ENCODE peak calls at places on chromosomes 1 and 21, in five cellular contexts. N is IMR-90, D is mesendoderm, Z is H9, R is neuronal stem cell. P is an unnamed sample. For H3K4me1, the result is how much of the 10 kb centered on the place peaks cover.

GRCh38 chr1:7331926-7332535 is 439.1 kb upstream of the VAMP3 start:
- DNase-seq in N (no peak), D (no peak), Z (peak), R (no peak), P (no peak)

GRCh38 chr1:77832889-77833288 is 53.4 kb downstream of the MIGA1 start:
- DNase-seq in N (peak), D (no peak), Z (no peak), R (no peak), P (no peak)

GRCh38 chr21:44982558-44983244 is 42.9 kb downstream of the SLX9 start:
- DNase-seq in N (peak), D (peak), Z (no peak), R (no peak), P (peak)

GRCh38 chr1:227298532-227299174 is 19.6 kb downstream of the CDC42BPA start:
- DNase-seq in N (no peak), D (no peak), Z (no peak), R (no peak), P (no peak)

GRCh38 chr21:40752125-40752524 is 94.8 kb downstream of the DSCAM start:
- DNase-seq in N (no peak), D (peak), Z (peak), R (peak), P (no peak)

GRCh38 chr1:8431779-8432178 is 113.9 kb downstream of the SLC45A1 start:
- DNase-seq in N (no peak), D (no peak), Z (no peak), R (no peak), P (no peak)

GRCh38 chr21:29185172-29185571 is 54.7 kb downstream of the MAP3K7CL start:
- DNase-seq in N (peak), D (no peak), Z (no peak), R (no peak), P (no peak)

GRCh38 chr21:37453350-37453749 is 86.8 kb downstream of the DYRK1A start:
- DNase-seq in N (no peak), D (no peak), Z (no peak), R (no peak), P (no peak)

GRCh38 chr21:26845750-26846035 is 484 bp upstream of the ADAMTS1 start:
- DNase-seq in N (no peak), D (no peak), Z (no peak), R (no peak), P (no peak)

GRCh38 chr1:4482526-4482925 is 171.9 kb upstream of the AJAP1 start:
- DNase-seq in N (no peak), D (no peak), Z (no peak), R (no peak), P (no peak)

DNA sequence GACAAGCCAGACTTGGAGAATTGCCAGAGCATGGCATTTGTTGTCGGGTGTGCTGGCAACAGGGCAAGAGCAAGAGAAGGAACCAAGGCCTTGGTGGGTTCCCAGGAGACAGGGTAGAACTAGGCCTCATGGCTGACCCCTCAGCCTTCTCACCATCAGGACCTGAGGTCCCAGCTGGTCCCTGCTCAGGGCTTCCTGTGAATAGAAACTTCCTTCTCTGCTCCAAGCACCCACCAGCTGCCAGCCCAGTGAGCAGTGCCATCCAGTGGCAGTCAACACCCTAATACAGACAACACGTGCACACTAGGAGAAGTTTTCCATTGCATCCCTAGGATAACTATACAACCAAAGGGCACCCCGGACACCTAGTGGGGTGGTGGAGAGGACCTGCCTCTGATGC is 22.8 kb downstream of the S100A6 start:
- DNase-seq in N (no peak), D (no peak), Z (no peak), R (no peak), P (no peak)
- H2BK120ac ChIP-seq in N (no peak), D (no peak), Z (no peak), R (no peak), P (peak)

GRCh38 chr1:170698711-170699275 is 34.9 kb downstream of the PRRX1 start:
- DNase-seq in N (peak), D (peak), Z (no peak), R (peak), P (no peak)

GRCh38 chr1:170698301-170698700 is 34.4 kb downstream of the PRRX1 start:
- DNase-seq in N (no peak), D (no peak), Z (no peak), R (no peak), P (no peak)

GRCh38 chr1:170701962-170702361 is 38.0 kb downstream of the PRRX1 start:
- DNase-seq in N (no peak), D (peak), Z (peak), R (no peak), P (no peak)

GRCh38 chr1:170700842-170701305 is 36.9 kb downstream of the PRRX1 start:
- DNase-seq in N (peak), D (no peak), Z (no peak), R (no peak), P (no peak)

GRCh38 chr1:170699696-170700095 is 35.8 kb downstream of the PRRX1 start:
- DNase-seq in N (no peak), D (no peak), Z (no peak), R (no peak), P (no peak)
- H3K4me1 ChIP-seq in N (under half), D (under half), Z (under half), R (under half), P (under half)

GRCh38 chr1:59415286-59415850 is 118.5 kb downstream of the FGGY start:
- DNase-seq in N (no peak), D (no peak), Z (no peak), R (no peak), P (no peak)

GRCh38 chr1:59412705-59413326 is 115.9 kb downstream of the FGGY start:
- DNase-seq in N (no peak), D (no peak), Z (no peak), R (no peak), P (no peak)

GRCh38 chr1:59413327-59413720 is 116.4 kb downstream of the FGGY start:
- DNase-seq in N (no peak), D (no peak), Z (no peak), R (no peak), P (no peak)

GRCh38 chr1:59415876-59416275 is 119.0 kb downstream of the FGGY start:
- DNase-seq in N (peak), D (no peak), Z (no peak), R (no peak), P (no peak)

GRCh38 chr1:59414406-59415133 is 117.7 kb downstream of the FGGY start:
- DNase-seq in N (peak), D (no peak), Z (no peak), R (no peak), P (no peak)
- H3K9ac ChIP-seq in N (no peak), D (no peak), Z (no peak), R (no peak), P (no peak)

GRCh38 chr1:229087906-229088305 is 183.0 kb upstream of the RAB4A start:
- DNase-seq in N (no peak), D (no peak), Z (no peak), R (no peak), P (no peak)

GRCh38 chr1:229088711-229089110 is 182.2 kb upstream of the RAB4A start:
- DNase-seq in N (no peak), D (no peak), Z (no peak), R (no peak), P (no peak)

GRCh38 chr1:229091721-229092136 is 179.2 kb upstream of the RAB4A start:
- DNase-seq in N (no peak), D (no peak), Z (no peak), R (no peak), P (no peak)

GRCh38 chr1:229087339-229087738 is 183.6 kb upstream of the RAB4A start:
- DNase-seq in N (no peak), D (no peak), Z (no peak), R (no peak), P (no peak)

GRCh38 chr1:229089586-229090208 is 181.2 kb upstream of the RAB4A start:
- DNase-seq in N (no peak), D (peak), Z (no peak), R (no peak), P (no peak)
- H2BK120ac ChIP-seq in N (no peak), D (no peak), Z (no peak), R (no peak), P (no peak)

GRCh38 chr21:33608559-33608958 is 20.1 kb upstream of the DONSON start:
- DNase-seq in N (peak), D (no peak), Z (no peak), R (no peak), P (no peak)
- H3K4me1 ChIP-seq in N (under half), D (under half), Z (under half), R (under half), P (under half)

DNA sequence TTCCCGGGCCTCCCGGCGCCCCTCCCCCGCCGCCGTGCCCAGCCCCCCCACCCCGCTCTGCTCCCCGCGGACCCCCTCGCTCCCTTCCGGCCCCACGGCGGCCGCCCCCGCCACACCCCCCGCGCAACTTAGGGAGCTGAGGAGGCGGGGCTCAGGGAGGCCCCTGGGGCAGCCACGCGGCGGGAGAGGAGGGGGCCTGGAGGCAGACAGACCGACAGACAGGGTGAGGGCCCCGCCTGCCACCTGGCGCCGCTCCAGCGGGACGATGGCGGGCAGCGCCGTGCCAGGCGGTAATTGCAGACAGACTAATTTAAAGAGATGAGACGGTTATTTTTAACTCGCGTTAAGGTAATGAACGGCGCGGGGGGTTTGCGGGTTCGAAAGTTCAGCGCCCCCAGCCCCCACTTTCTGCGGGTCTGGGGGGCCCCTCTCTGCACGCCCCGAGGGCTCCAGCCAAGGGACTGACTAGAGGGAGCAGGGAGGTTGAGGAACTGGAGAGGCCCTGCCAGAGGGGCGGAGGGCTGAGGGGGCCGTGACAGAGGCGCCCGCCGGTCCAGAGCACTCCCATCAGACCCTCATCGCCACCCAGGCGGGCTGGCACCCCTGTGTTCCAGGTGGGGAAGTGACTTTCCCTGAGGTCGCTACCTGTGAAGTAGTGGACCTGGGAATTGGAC is 5.3 kb downstream of the FOXO6 start:
- DNase-seq in N (no peak), D (no peak), Z (no peak), R (no peak), P (no peak)
- H3K9ac ChIP-seq in N (no peak), D (peak), Z (no peak), R (peak), P (no peak)